ENCODE peak calls at places on chromosomes 16 and 17, in seven cellular contexts. G is K562, K is kidney, O is keratinocyte, L is mammary epithelial cell, A is HCT116, W is fibroblast of lung. Y is an unnamed sample.

GRCh38 chr16:10490141-10490540 is 90.3 kb downstream of the EMP2 start:
- DNase-seq in G (no peak), K (no peak), O (no peak), L (no peak), A (no peak), W (peak), Y (no peak)

GRCh38 chr16:30184430-30185140 is 1.2 kb downstream of the CORO1A start:
- DNase-seq in G (peak), K (peak), O (no peak), L (peak), A (no peak), W (no peak), Y (peak)

GRCh38 chr16:5034167-5034523 is 410 bp upstream of the NAGPA start:
- DNase-seq in G (no peak), K (no peak), O (no peak), L (no peak), A (no peak), W (no peak), Y (no peak)

GRCh38 chr17:67772679-67773078 is 52.6 kb upstream of the BPTF start:
- DNase-seq in G (no peak), K (no peak), O (no peak), L (no peak), A (no peak), W (no peak), Y (no peak)

GRCh38 chr17:83133302-83134121 is 54.1 kb downstream of the METRNL start:
- DNase-seq in G (no peak), K (peak), O (no peak), L (no peak), A (no peak), W (no peak), Y (no peak)

GRCh38 chr16:85457366-85457765 is 155.8 kb upstream of the GSE1 start:
- DNase-seq in G (no peak), K (no peak), O (peak), L (peak), A (no peak), W (no peak), Y (no peak)

GRCh38 chr17:55089955-55090573 is 121.5 kb downstream of the STXBP4 start:
- DNase-seq in G (peak), K (no peak), O (no peak), L (no peak), A (peak), W (peak), Y (no peak)

GRCh38 chr16:11500720-11501346 is 85.9 kb downstream of the LITAF start:
- DNase-seq in G (no peak), K (peak), O (no peak), L (no peak), A (no peak), W (no peak), Y (no peak)

GRCh38 chr17:81253358-81254131 is 14.4 kb downstream of the NDUFAF8 start:
- DNase-seq in G (peak), K (peak), O (no peak), L (no peak), A (no peak), W (peak), Y (peak)

GRCh38 chr16:53622315-53622714 is 81.3 kb downstream of the RPGRIP1L start:
- DNase-seq in G (no peak), K (no peak), O (no peak), L (no peak), A (no peak), W (no peak), Y (no peak)

GRCh38 chr17:29091591-29092291 is 48.8 kb downstream of the PIPOX start:
- DNase-seq in G (no peak), K (no peak), O (no peak), L (no peak), A (no peak), W (no peak), Y (no peak)

GRCh38 chr16:88742896-88743605 is 36.7 kb downstream of the CTU2 start:
- DNase-seq in G (no peak), K (no peak), O (no peak), L (no peak), A (no peak), W (no peak), Y (no peak)

GRCh38 chr16:88744839-88745521 is 38.7 kb downstream of the CTU2 start:
- DNase-seq in G (no peak), K (no peak), O (no peak), L (no peak), A (no peak), W (no peak), Y (no peak)

GRCh38 chr16:88741368-88741767 is 35.1 kb downstream of the CTU2 start:
- DNase-seq in G (no peak), K (no peak), O (no peak), L (no peak), A (no peak), W (no peak), Y (no peak)

GRCh38 chr16:88744520-88744835 is 38.2 kb downstream of the CTU2 start:
- DNase-seq in G (no peak), K (no peak), O (no peak), L (no peak), A (no peak), W (no peak), Y (no peak)

DNA sequence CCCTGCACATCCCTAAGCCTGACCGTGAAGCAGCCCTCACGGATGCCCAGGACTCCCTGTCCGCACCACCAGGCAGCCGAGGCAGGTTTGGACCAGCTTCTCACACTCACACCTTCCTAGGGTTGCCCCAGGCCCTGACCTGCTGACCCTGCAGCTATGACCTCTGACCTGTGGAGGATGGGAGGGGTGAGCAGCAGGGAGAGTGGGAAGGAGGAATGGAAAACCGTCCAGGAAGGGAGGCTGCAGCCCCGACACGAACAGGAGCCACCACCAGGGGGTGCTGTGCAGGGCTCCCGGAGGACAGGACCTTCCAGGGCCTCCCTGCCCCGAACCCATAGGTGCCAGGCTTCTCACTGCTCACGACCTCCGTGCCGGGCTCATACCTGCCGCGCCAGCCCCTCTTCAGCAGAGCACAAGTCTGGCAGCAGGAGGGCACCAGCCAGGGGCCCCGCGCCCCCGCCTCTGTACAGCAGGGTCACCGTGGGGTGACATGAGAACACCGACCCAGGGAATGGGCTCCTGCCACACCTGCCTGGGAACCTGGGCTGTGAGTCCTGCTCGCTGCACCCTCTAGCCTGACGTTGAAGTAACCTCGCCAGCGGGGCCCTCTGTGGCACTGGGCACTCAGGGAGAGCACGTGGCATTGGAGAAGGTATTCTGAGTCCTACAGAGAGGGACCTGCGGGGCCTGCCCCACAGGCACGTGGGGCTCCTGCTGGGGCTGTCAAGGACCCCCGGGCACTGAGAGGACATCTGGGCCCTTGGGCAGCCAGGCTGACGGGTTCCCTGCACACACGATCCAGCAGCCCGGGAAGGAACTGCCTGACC is 37.6 kb downstream of the CTU2 start:
- DNase-seq in G (peak), K (no peak), O (no peak), L (peak), A (peak), W (peak), Y (peak)
- H3K27ac ChIP-seq in G (no peak), K (no peak), O (no peak), L (no peak), A (peak), W (no peak), Y (no peak)

DNA sequence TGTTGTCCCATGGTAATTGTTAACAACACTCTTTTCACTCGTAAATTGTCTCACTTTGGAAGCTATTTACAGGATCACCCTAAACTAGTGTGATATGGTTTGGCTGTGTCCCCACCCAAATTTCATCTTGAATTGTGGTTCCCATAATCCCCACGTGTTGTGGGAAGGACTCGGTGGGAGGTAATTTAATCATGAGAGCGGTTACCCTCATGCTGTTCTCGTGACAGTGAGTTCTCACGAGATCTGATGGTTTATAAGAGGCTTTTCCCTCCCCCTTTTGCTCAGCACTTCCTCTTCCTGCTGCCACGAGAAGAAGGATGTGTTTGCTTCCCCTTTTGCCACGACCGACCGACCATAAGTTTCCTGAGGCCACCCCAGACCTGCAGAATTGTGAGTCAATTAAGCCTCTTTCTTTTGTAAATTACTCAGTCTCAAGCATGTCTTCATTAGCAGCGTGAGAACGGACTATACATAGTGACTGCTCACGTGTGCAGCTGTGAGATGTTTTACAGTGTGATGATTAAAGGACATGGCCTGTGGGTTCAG is 34.4 kb downstream of the DNAH3 start:
- DNase-seq in G (peak), K (no peak), O (no peak), L (no peak), A (no peak), W (no peak), Y (peak)
- H3K9ac ChIP-seq in G (no peak), K (no peak), O (no peak), L (no peak), A (no peak), W (no peak), Y (peak)

GRCh38 chr17:78653382-78653781 is 76.2 kb upstream of the DNAH17 start:
- DNase-seq in G (no peak), K (no peak), O (no peak), L (peak), A (no peak), W (peak), Y (no peak)
- H3K27ac ChIP-seq in G (no peak), K (no peak), O (no peak), L (no peak), A (no peak), W (no peak), Y (no peak)

DNA sequence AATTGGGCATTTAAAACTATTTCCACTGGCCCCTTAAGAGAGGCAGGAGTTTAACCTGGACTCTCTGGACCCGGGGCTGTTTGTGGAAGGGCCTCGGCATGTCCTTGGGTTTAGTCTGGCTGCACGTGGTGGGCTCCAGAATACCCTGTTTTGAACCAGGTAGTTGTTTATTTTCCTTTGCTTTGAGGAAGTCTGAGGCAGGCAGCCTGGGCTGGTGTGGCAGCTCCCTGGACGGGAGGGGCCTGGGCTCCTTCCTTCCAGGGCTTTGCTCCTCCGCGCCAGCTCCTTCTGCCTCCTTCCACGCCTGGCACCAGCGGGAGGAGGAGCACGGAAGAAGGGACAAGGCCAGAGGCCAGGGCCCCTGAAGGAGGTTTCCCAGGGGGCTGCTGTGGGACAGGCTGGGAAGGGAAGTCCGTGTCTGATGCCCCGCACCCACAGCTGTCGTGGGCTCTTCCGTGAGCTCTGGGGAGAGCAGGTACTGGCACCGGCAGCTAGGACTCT is 15.5 kb downstream of the BANP start:
- DNase-seq in G (no peak), K (no peak), O (no peak), L (peak), A (no peak), W (peak), Y (no peak)
- H3K9ac ChIP-seq in G (peak), K (peak), O (peak), L (no peak), A (no peak), W (peak), Y (no peak)

GRCh38 chr17:16464641-16465312 is 27.2 kb downstream of the LRRC75A start:
- DNase-seq in G (no peak), K (no peak), O (no peak), L (no peak), A (no peak), W (no peak), Y (no peak)
- H3K27ac ChIP-seq in G (no peak), K (no peak), O (no peak), L (no peak), A (no peak), W (no peak), Y (no peak)

DNA sequence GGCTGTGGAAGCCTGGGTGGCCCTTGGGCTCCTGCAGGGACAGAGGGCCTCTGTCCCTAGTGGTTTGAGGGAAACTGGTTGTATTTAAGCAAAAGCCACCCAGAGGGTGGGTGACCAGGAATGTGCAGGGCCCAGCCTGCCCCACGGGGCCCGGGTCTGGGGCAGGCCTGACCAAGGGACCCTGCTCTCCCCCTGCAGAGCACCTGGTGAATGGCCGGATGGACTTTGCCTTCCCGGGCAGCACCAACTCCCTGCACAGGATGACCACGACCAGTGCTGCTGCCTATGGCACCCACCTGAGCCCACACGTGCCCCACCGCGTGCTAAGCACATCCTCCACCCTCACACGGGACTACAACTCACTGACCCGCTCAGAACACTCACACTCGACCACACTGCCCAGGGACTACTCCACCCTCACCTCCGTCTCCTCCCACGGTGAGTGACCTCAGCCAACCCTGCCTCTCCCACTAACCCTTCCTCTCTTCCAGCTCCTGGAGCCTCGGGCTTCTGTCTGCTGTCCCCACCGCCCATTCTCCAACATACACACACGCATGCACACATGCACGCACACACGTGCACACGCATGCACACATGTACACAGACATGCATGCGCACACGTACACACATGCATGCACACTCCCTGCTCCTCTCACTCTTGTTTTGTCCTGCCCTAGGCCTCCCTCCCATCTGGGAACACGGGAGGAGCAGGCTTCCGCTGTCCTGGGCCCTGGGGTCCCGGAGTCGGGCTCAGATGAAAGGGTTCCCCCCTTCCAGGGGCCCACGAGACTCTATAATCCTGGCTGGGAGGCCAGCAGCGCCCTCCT is 10.4 kb downstream of the GALK1 start:
- DNase-seq in G (peak), K (no peak), O (no peak), L (no peak), A (no peak), W (no peak), Y (no peak)
- H3K9ac ChIP-seq in G (peak), K (no peak), O (no peak), L (no peak), A (no peak), W (no peak), Y (peak)

GRCh38 chr17:49764559-49765180 is 739 bp upstream of the FAM117A start:
- DNase-seq in G (no peak), K (no peak), O (no peak), L (no peak), A (no peak), W (no peak), Y (no peak)
- H3K27ac ChIP-seq in G (peak), K (no peak), O (no peak), L (peak), A (no peak), W (no peak), Y (no peak)

GRCh38 chr16:88805340-88805715 is 1.7 kb downstream of the CDT1 start:
- DNase-seq in G (no peak), K (no peak), O (no peak), L (no peak), A (no peak), W (no peak), Y (no peak)

GRCh38 chr16:88806491-88807111 is 3.0 kb downstream of the CDT1 start:
- DNase-seq in G (no peak), K (peak), O (no peak), L (no peak), A (no peak), W (no peak), Y (peak)

GRCh38 chr16:88804552-88805339 is 1.2 kb downstream of the CDT1 start:
- DNase-seq in G (peak), K (no peak), O (no peak), L (peak), A (no peak), W (no peak), Y (peak)

GRCh38 chr16:88807142-88807625 is 3.6 kb downstream of the CDT1 start:
- DNase-seq in G (no peak), K (peak), O (no peak), L (no peak), A (no peak), W (no peak), Y (peak)

GRCh38 chr16:88805887-88806393 is 2.4 kb downstream of the CDT1 start:
- DNase-seq in G (no peak), K (peak), O (no peak), L (no peak), A (no peak), W (no peak), Y (peak)
- H3K9ac ChIP-seq in G (peak), K (no peak), O (no peak), L (no peak), A (no peak), W (no peak), Y (no peak)

GRCh38 chr17:79163071-79163470 is 88.4 kb downstream of the ENGASE start:
- DNase-seq in G (no peak), K (no peak), O (no peak), L (no peak), A (no peak), W (no peak), Y (no peak)

GRCh38 chr17:79162012-79162577 is 87.5 kb downstream of the ENGASE start:
- DNase-seq in G (no peak), K (no peak), O (no peak), L (no peak), A (no peak), W (no peak), Y (no peak)

GRCh38 chr17:79159471-79159870 is 84.8 kb downstream of the ENGASE start:
- DNase-seq in G (no peak), K (no peak), O (no peak), L (no peak), A (no peak), W (no peak), Y (no peak)

GRCh38 chr17:79159926-79160325 is 85.3 kb downstream of the ENGASE start:
- DNase-seq in G (no peak), K (no peak), O (no peak), L (no peak), A (no peak), W (no peak), Y (no peak)

DNA sequence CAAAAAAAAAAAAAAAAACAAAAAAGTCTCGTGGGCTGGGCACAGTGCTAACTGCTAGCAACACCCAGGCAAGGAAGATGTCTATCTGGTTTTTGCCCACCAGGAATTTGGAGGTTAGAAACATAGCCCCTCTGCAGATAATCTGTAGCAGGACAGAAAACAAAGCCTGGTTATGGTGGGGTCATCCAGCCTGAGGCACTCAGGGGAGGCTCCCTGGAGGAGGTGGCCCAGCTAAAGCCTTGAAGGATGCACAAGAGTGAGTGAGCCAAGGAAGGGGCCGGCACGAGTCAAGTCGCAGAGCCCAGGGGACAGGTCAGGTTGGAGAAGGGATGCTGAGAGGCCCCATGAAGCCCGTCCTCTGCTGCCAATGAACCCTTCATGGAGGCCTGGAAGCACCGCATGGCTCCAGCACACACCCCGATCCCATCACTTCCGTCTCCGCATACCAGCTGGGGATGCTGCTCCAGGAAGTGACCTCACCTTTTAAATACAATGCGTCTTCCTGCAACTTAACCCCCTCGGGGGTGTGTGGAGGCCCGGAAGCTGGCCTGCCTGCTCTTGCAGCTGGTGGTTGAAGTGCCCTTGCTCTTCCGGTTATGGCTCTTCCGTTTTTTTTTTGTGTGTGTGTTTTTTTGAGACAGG is 86.5 kb downstream of the ENGASE start:
- DNase-seq in G (peak), K (no peak), O (no peak), L (no peak), A (no peak), W (no peak), Y (no peak)
- H3K27ac ChIP-seq in G (no peak), K (no peak), O (no peak), L (no peak), A (no peak), W (no peak), Y (no peak)